ENCODE peak calls at places on chromosome 16, in eight cellular contexts. One of them, this sample, is unnamed.

GRCh38 chr16:89922884-89923639 is at the start of gene TUBB3:
- DNase-seq in RCC 7860: peak; percentile 72
- DNase-seq in PC-3: peak; percentile 78
- DNase-seq in HFFc6: peak; percentile 80
- DNase-seq in activated CD4-positive, alpha-beta T cell treated with anti-CD3 and anti-CD28 coated beads, Interleukin-2, amount 50 U/mL, for 1 hour: no peak
- DNase-seq in effector CD4-positive, alpha-beta T cell: no peak
- DNase-seq in substantia nigra: peak; percentile 80
- DNase-seq in psoas muscle: no peak
- DNase-seq in this sample: peak; percentile 91

GRCh38 chr16:58048914-58049696 is 23.6 kb downstream of the MMP15 start:
- DNase-seq in RCC 7860: no peak
- DNase-seq in PC-3: no peak
- DNase-seq in HFFc6: no peak
- DNase-seq in activated CD4-positive, alpha-beta T cell treated with anti-CD3 and anti-CD28 coated beads, Interleukin-2, amount 50 U/mL, for 1 hour: no peak
- DNase-seq in substantia nigra: no peak
- DNase-seq in effector CD4-positive, alpha-beta T cell: no peak
- DNase-seq in psoas muscle: peak; percentile 38
- DNase-seq in this sample: no peak

GRCh38 chr16:48535831-48536599 is 74.0 kb downstream of the N4BP1 start:
- DNase-seq in PC-3: no peak
- DNase-seq in effector CD4-positive, alpha-beta T cell: no peak
- DNase-seq in psoas muscle: peak; percentile 85
- DNase-seq in HFFc6: no peak
- DNase-seq in activated CD4-positive, alpha-beta T cell treated with anti-CD3 and anti-CD28 coated beads, Interleukin-2, amount 50 U/mL, for 1 hour: no peak
- DNase-seq in RCC 7860: no peak
- DNase-seq in substantia nigra: peak; percentile 57
- DNase-seq in this sample: no peak

GRCh38 chr16:56547120-56547948 is 17.5 kb upstream of the MT4 start:
- DNase-seq in PC-3: peak; percentile 50
- DNase-seq in HFFc6: peak; percentile 45
- DNase-seq in psoas muscle: no peak
- DNase-seq in substantia nigra: peak; percentile 68
- DNase-seq in RCC 7860: no peak
- DNase-seq in effector CD4-positive, alpha-beta T cell: no peak
- DNase-seq in activated CD4-positive, alpha-beta T cell treated with anti-CD3 and anti-CD28 coated beads, Interleukin-2, amount 50 U/mL, for 1 hour: no peak
- DNase-seq in this sample: no peak

GRCh38 chr16:3983081-3983520 is 102.6 kb upstream of the CREBBP start:
- DNase-seq in substantia nigra: peak; percentile 56
- DNase-seq in RCC 7860: peak; percentile 36
- DNase-seq in PC-3: peak; percentile 75
- DNase-seq in activated CD4-positive, alpha-beta T cell treated with anti-CD3 and anti-CD28 coated beads, Interleukin-2, amount 50 U/mL, for 1 hour: peak; percentile 39
- DNase-seq in psoas muscle: peak; percentile 84
- DNase-seq in HFFc6: peak; percentile 53
- DNase-seq in effector CD4-positive, alpha-beta T cell: no peak
- DNase-seq in this sample: peak; percentile 83

GRCh38 chr16:528111-529011 is 849 bp downstream of the CAPN15 start:
- DNase-seq in RCC 7860: peak; percentile 61
- DNase-seq in HFFc6: peak; percentile 82
- DNase-seq in psoas muscle: peak; percentile 75
- DNase-seq in effector CD4-positive, alpha-beta T cell: no peak
- DNase-seq in activated CD4-positive, alpha-beta T cell treated with anti-CD3 and anti-CD28 coated beads, Interleukin-2, amount 50 U/mL, for 1 hour: no peak
- DNase-seq in substantia nigra: no peak
- DNase-seq in PC-3: peak; percentile 39
- DNase-seq in this sample: peak; percentile 77

GRCh38 chr16:5604770-5605169 is 507.2 kb upstream of the EEF2KMT start:
- DNase-seq in activated CD4-positive, alpha-beta T cell treated with anti-CD3 and anti-CD28 coated beads, Interleukin-2, amount 50 U/mL, for 1 hour: no peak
- DNase-seq in substantia nigra: no peak
- DNase-seq in effector CD4-positive, alpha-beta T cell: no peak
- DNase-seq in HFFc6: no peak
- DNase-seq in RCC 7860: no peak
- DNase-seq in psoas muscle: no peak
- DNase-seq in PC-3: peak; percentile 15
- DNase-seq in this sample: peak; percentile 34

GRCh38 chr16:70725912-70726828 is 40.3 kb upstream of the MTSS2 start:
- DNase-seq in psoas muscle: peak; percentile 78
- DNase-seq in RCC 7860: no peak
- DNase-seq in PC-3: no peak
- DNase-seq in HFFc6: no peak
- DNase-seq in effector CD4-positive, alpha-beta T cell: no peak
- DNase-seq in activated CD4-positive, alpha-beta T cell treated with anti-CD3 and anti-CD28 coated beads, Interleukin-2, amount 50 U/mL, for 1 hour: no peak
- DNase-seq in substantia nigra: peak; percentile 87
- DNase-seq in this sample: no peak

This sample was measured in ACHN.